ENCODE peak calls at places on chromosomes 12 and 14, in ten cellular contexts. K, Y, U, L, I, X, S, D, T and W are unnamed samples.

GRCh38 chr12:51265024-51265423 is 5.2 kb downstream of the SMAGP start:
- DNase-seq in D (no peak), K (no peak), S (no peak), T (peak; percentile 53), U (no peak), L (no peak), I (no peak), X (no peak), Y (no peak), W (no peak)

GRCh38 chr12:15196678-15197267 is 24.4 kb downstream of the RERG start:
- DNase-seq in K (no peak), T (no peak), Y (no peak), X (no peak), L (no peak), D (no peak), I (no peak), S (no peak), U (no peak), W (no peak)

GRCh38 chr14:101595887-101596721 is 34.8 kb downstream of the DIO3 start:
- DNase-seq in U (no peak), K (no peak), L (no peak), D (no peak), X (peak; percentile 65), Y (no peak), S (no peak), I (no peak), T (peak; percentile 34), W (no peak)

GRCh38 chr14:68140111-68140741 is 320.6 kb downstream of the RAD51B start:
- DNase-seq in U (peak; percentile 99), Y (peak; percentile 70), S (no peak), D (no peak), X (no peak), I (peak; percentile 95), L (peak; percentile 86), K (no peak), T (no peak), W (peak; percentile 73)

GRCh38 chr14:64714432-64715025 is 10.3 kb downstream of the PLEKHG3 start:
- DNase-seq in L (no peak), D (no peak), X (no peak), Y (no peak), K (no peak), I (no peak), S (no peak), U (no peak), T (no peak), W (no peak)

GRCh38 chr12:52355181-52355580 is 12.1 kb downstream of the KRT85 start:
- DNase-seq in X (no peak), U (no peak), D (no peak), Y (no peak), T (no peak), K (no peak), L (no peak), I (no peak), S (no peak), W (no peak)

GRCh38 chr12:7937867-7938506 is 2.0 kb upstream of the SLC2A3 start:
- DNase-seq in X (peak; percentile 60), I (peak; percentile 69), K (no peak), L (peak; percentile 53), T (no peak), Y (no peak), U (no peak), D (no peak), S (no peak), W (no peak)

GRCh38 chr12:89663577-89664357 is 44.9 kb downstream of the ATP2B1 start:
- DNase-seq in S (peak; percentile 6), Y (no peak), U (peak; percentile 20), X (no peak), K (no peak), T (no peak), L (peak; percentile 14), I (peak; percentile 27), D (no peak), W (no peak)

GRCh38 chr12:52338241-52338960 is 17.2 kb upstream of the KRT83 start:
- DNase-seq in Y (no peak), S (no peak), T (no peak), L (no peak), I (no peak), D (no peak), K (no peak), U (no peak), X (no peak), W (no peak)

GRCh38 chr12:78338054-78338785 is 507.5 kb downstream of the NAV3 start:
- DNase-seq in S (no peak), T (no peak), Y (no peak), D (no peak), X (no peak), K (no peak), U (no peak), L (no peak), I (no peak), W (no peak)

GRCh38 chr12:39764944-39765560 is 145.4 kb upstream of the ABCD2 start:
- DNase-seq in D (peak; percentile 10), I (peak; percentile 16), T (no peak), S (peak; percentile 20), K (no peak), X (no peak), Y (no peak), L (peak; percentile 52), U (peak; percentile 58), W (no peak)

GRCh38 chr12:22282283-22282682 is 52.2 kb downstream of the ST8SIA1 start:
- DNase-seq in K (no peak), X (no peak), L (peak; percentile 73), T (no peak), S (no peak), Y (no peak), D (no peak), I (peak; percentile 88), U (peak; percentile 86), W (no peak)

GRCh38 chr12:121238604-121239334 is 28.8 kb downstream of the P2RX4 start:
- DNase-seq in K (no peak), U (no peak), I (no peak), X (no peak), D (no peak), L (peak; percentile 24), T (no peak), Y (peak; percentile 44), S (no peak), W (peak; percentile 23)

GRCh38 chr12:19744760-19745218 is 305.5 kb downstream of the AEBP2 start:
- DNase-seq in K (no peak), S (no peak), Y (peak; percentile 13), D (no peak), L (peak; percentile 99), T (peak; percentile 14), U (peak; percentile 84), X (no peak), I (no peak), W (no peak)

GRCh38 chr14:22178330-22178981 is 410.6 kb downstream of the DAD1 start:
- DNase-seq in S (no peak), D (peak; percentile 5), L (no peak), X (no peak), K (peak; percentile 27), T (no peak), I (no peak), U (peak; percentile 20), Y (no peak), W (no peak)

GRCh38 chr12:19639781-19640180 is 200.5 kb downstream of the AEBP2 start:
- DNase-seq in T (no peak), S (no peak), D (no peak), I (no peak), K (no peak), U (no peak), L (no peak), X (no peak), Y (no peak), W (no peak)

GRCh38 chr14:37931998-37932397 is 275.7 kb upstream of the SSTR1 start:
- DNase-seq in I (peak; percentile 32), S (no peak), Y (no peak), D (no peak), T (no peak), U (no peak), L (no peak), X (no peak), K (no peak), W (no peak)